ENCODE peak calls at places on chromosome 18, in four cellular contexts. J, T, P and I are unnamed samples.

GRCh38 chr18:55003695-55004094 is 44.4 kb upstream of the CCDC68 start:
- DNase-seq in J (no peak), T (no peak), P (no peak), I (no peak)

GRCh38 chr18:10054366-10054765 is 140.6 kb downstream of the VAPA start:
- DNase-seq in J (no peak), T (no peak), P (peak), I (no peak)

GRCh38 chr18:8279931-8280330 is 329.3 kb upstream of the RAB12 start:
- DNase-seq in J (no peak), T (no peak), P (no peak), I (no peak)

GRCh38 chr18:24914685-24915267 is 437.2 kb downstream of the ZNF521 start:
- DNase-seq in J (no peak), T (no peak), P (no peak), I (no peak)

GRCh38 chr18:21361297-21361880 is 119.4 kb downstream of the GREB1L start:
- DNase-seq in J (no peak), T (peak), P (peak), I (no peak)

GRCh38 chr18:565562-566061 is 14.6 kb upstream of the CETN1 start:
- DNase-seq in J (no peak), T (no peak), P (no peak), I (no peak)

GRCh38 chr18:62118324-62118723 is 68.5 kb downstream of the PIGN start:
- DNase-seq in J (no peak), T (no peak), P (no peak), I (no peak)

GRCh38 chr18:3810271-3810670 is 360.3 kb downstream of the TGIF1 start:
- DNase-seq in J (no peak), T (no peak), P (no peak), I (no peak)

GRCh38 chr18:46335551-46336059 is 231.4 kb downstream of the HAUS1 start:
- DNase-seq in J (no peak), T (peak), P (peak), I (no peak)

GRCh38 chr18:46332956-46333355 is 228.8 kb downstream of the HAUS1 start:
- DNase-seq in J (no peak), T (no peak), P (peak), I (no peak)

GRCh38 chr18:46334200-46334553 is 230.0 kb downstream of the HAUS1 start:
- DNase-seq in J (no peak), T (no peak), P (no peak), I (no peak)

GRCh38 chr18:46332286-46332801 is 228.2 kb downstream of the HAUS1 start:
- DNase-seq in J (no peak), T (no peak), P (no peak), I (no peak)

GRCh38 chr18:46333371-46334199 is 229.4 kb downstream of the HAUS1 start:
- DNase-seq in J (no peak), T (peak), P (peak), I (no peak)
- TF ChIP-seq CTCF in J (no peak), T (no peak), P (no peak), I (no peak)

GRCh38 chr18:22559414-22560282 is 141.9 kb upstream of the CTAGE1 start:
- DNase-seq in J (peak), T (peak), P (peak), I (peak)

GRCh38 chr18:22560797-22561196 is 143.1 kb upstream of the CTAGE1 start:
- DNase-seq in J (no peak), T (no peak), P (no peak), I (no peak)

GRCh38 chr18:22557160-22557941 is 139.6 kb upstream of the CTAGE1 start:
- DNase-seq in J (no peak), T (no peak), P (no peak), I (no peak)

GRCh38 chr18:22560283-22560627 is 142.5 kb upstream of the CTAGE1 start:
- DNase-seq in J (no peak), T (no peak), P (no peak), I (no peak)

GRCh38 chr18:22558945-22559385 is 141.2 kb upstream of the CTAGE1 start:
- DNase-seq in J (no peak), T (peak), P (peak), I (peak)
- H3K27ac ChIP-seq in J (no peak), T (peak), P (no peak), I (peak)

GRCh38 chr18:63344263-63344662 is 22.7 kb downstream of the KDSR start:
- DNase-seq in J (no peak), T (no peak), P (no peak), I (no peak)

GRCh38 chr18:63348508-63349136 is 18.4 kb downstream of the KDSR start:
- DNase-seq in J (no peak), T (no peak), P (no peak), I (no peak)

GRCh38 chr18:63344918-63345317 is 22.1 kb downstream of the KDSR start:
- DNase-seq in J (no peak), T (no peak), P (no peak), I (no peak)

GRCh38 chr18:63346471-63347183 is 20.4 kb downstream of the KDSR start:
- DNase-seq in J (no peak), T (no peak), P (no peak), I (no peak)

DNA sequence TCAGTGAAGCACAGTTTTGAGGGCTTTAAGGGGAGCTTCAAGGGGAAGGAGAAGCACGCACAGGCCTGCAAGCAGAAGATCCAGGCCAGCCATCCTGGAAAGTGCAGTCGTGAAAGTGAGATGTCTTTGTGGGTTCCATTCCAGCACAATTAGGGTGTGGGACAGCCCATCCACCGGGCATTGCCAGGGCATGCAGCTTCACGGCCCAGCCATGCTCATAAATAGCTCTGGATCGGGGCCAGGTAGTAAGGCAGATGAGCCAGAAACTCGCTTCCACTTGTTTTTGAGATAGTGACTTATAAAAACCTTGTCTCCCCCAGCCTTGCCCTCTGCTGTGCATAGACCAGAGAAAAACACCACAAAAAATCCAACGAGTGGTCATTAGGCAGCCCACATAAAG is 21.0 kb downstream of the KDSR start:
- DNase-seq in J (no peak), T (no peak), P (no peak), I (no peak)
- H3K4me3 ChIP-seq in J (no peak), T (no peak), P (no peak), I (no peak)

DNA sequence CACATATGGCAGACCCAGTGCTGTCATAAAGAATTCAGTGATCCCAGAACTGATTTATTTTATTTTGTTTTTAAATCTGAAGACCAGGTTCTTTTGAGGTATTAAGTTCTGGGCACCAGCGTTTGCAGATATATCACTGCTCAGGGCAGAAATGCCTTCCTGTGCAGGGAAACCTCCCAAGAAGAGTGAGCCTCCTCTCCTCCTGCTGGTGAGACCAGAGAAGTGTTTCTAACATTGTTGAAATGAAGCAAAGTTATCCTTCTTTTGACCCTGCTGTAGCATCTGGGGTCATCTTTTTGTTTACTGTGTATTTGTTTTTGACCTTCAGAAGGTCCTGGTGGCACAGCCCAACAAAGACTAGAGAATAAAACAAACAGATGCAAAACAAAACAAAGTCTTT is 94.0 kb downstream of the AQP4 start:
- DNase-seq in J (no peak), T (peak), P (peak), I (no peak)
- TF ChIP-seq CTCF in J (no peak), T (peak), P (peak), I (peak)

DNA sequence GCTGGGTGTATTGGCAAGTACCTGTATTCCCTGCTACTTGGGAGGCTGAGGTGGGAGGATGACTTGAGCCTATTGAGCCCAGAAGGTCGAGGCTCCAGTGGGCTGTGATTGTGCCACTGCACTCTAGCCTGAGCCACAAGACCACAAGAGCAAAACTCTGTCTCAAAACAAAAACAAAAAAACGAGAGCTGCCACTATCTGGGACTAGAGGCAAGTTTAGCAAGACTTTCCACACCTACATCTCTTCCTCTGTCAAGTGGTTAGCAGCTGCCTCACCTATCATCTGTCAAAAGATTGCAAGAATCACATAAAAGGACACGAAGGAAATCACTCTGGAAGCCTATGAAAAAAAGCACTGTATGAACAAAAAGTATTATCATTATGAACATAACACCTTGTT is 55.2 kb upstream of the RIOK3 start:
- DNase-seq in J (no peak), T (no peak), P (no peak), I (no peak)
- H3K27ac ChIP-seq in J (no peak), T (no peak), P (no peak), I (no peak)

DNA sequence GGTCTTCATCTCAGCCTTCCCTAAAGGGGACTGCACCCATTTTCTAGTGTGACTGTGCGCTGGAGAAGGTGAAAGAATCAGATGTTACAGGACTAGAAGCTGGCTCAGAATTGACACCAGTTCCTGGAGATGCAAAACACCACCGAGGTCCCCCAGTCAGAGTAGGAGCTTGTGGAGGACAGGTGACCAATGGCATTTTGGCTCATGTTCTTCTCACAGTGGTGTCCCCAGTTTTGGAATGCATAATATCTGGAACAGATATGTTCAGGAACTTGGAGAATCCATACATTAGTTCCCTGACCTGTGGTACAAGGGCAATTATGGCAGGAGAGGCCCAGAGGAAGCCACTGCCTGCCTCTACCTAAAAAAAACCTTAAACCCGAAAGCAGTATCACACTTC is 66.3 kb downstream of the PSMG2 start:
- DNase-seq in J (no peak), T (no peak), P (no peak), I (no peak)
- H3K4me3 ChIP-seq in J (no peak), T (no peak), P (no peak), I (no peak)

GRCh38 chr18:75160315-75160714 is 48.6 kb downstream of the PTGR3 start:
- DNase-seq in J (no peak), T (no peak), P (peak), I (no peak)

GRCh38 chr18:75162978-75163377 is 46.0 kb downstream of the PTGR3 start:
- DNase-seq in J (no peak), T (no peak), P (peak), I (no peak)

GRCh38 chr18:75163736-75164135 is 45.2 kb downstream of the PTGR3 start:
- DNase-seq in J (no peak), T (no peak), P (peak), I (no peak)

GRCh38 chr18:75162467-75162866 is 46.5 kb downstream of the PTGR3 start:
- DNase-seq in J (no peak), T (no peak), P (peak), I (no peak)

DNA sequence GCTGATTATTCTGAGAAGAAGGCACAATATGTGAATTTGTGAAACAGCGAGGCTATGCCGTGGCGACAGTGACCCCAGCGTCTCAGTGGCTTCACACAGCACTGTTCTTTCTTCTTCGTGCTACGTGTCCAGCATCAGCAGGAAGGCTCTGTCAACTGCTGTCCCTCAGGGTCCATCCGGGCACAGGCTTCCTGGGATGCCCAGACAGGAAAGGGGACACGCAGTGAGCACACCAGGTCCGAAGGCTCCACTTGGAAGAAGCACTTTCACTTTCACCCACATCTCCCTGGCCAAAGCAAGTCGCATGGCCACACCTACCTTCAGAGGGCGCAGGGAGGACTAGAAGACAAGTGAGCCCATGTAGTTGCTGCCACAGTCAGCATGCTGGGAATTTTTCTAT is 47.3 kb downstream of the PTGR3 start:
- DNase-seq in J (peak), T (no peak), P (peak), I (no peak)
- TF ChIP-seq CTCF in J (no peak), T (no peak), P (no peak), I (no peak)

GRCh38 chr18:73807551-73808192 is 340.0 kb downstream of the FBXO15 start:
- DNase-seq in J (no peak), T (no peak), P (no peak), I (no peak)
- H3K27ac ChIP-seq in J (no peak), T (no peak), P (no peak), I (no peak)